ENCODE peak calls at places on chromosomes 3 and 15, in seven cellular contexts. One of them, this sample, is unnamed.
A peak's percentile ranks its signal among the peaks of the same experiment; 100 is the strongest.

GRCh38 chr3:188239035-188239434 is 85.1 kb downstream of the LPP start:
- DNase-seq in transverse colon: no peak
- DNase-seq in H1: no peak
- DNase-seq in esophagus muscularis mucosa: no peak
- DNase-seq in stomach: no peak
- DNase-seq in GM12878: no peak
- DNase-seq in upper lobe of left lung: no peak
- DNase-seq in this sample: no peak

GRCh38 chr15:60275624-60276023 is 122.2 kb downstream of the ANXA2 start:
- DNase-seq in transverse colon: no peak
- DNase-seq in H1: no peak
- DNase-seq in esophagus muscularis mucosa: no peak
- DNase-seq in stomach: no peak
- DNase-seq in GM12878: no peak
- DNase-seq in upper lobe of left lung: no peak
- DNase-seq in this sample: no peak

GRCh38 chr3:125398952-125399351 is 23.8 kb upstream of the ZNF148 start:
- DNase-seq in transverse colon: no peak
- DNase-seq in H1: no peak
- DNase-seq in esophagus muscularis mucosa: no peak
- DNase-seq in stomach: no peak
- DNase-seq in GM12878: no peak
- DNase-seq in upper lobe of left lung: no peak
- DNase-seq in this sample: no peak

GRCh38 chr15:51121118-51121517 is 26.4 kb upstream of the TNFAIP8L3 start:
- DNase-seq in transverse colon: no peak
- DNase-seq in H1: no peak
- DNase-seq in esophagus muscularis mucosa: no peak
- DNase-seq in stomach: no peak
- DNase-seq in GM12878: no peak
- DNase-seq in upper lobe of left lung: no peak
- DNase-seq in this sample: no peak

GRCh38 chr3:50352762-50353161 is 2.1 kb downstream of the CYB561D2 start:
- DNase-seq in transverse colon: no peak
- DNase-seq in H1: no peak
- DNase-seq in esophagus muscularis mucosa: no peak
- DNase-seq in stomach: no peak
- DNase-seq in GM12878: no peak
- DNase-seq in upper lobe of left lung: no peak
- DNase-seq in this sample: no peak

GRCh38 chr15:59160880-59161593 is 45.6 kb upstream of the LDHAL6B start:
- DNase-seq in transverse colon: no peak
- DNase-seq in H1: no peak
- DNase-seq in esophagus muscularis mucosa: no peak
- DNase-seq in stomach: no peak
- DNase-seq in GM12878: no peak
- DNase-seq in upper lobe of left lung: no peak
- DNase-seq in this sample: no peak

GRCh38 chr15:99635145-99635544 is 69.4 kb downstream of the MEF2A start:
- DNase-seq in transverse colon: no peak
- DNase-seq in H1: no peak
- DNase-seq in esophagus muscularis mucosa: no peak
- DNase-seq in stomach: no peak
- DNase-seq in GM12878: no peak
- DNase-seq in upper lobe of left lung: no peak
- DNase-seq in this sample: no peak

GRCh38 chr15:63044645-63045437 is 2.3 kb downstream of the TPM1 start:
- DNase-seq in transverse colon: no peak
- DNase-seq in H1: no peak
- DNase-seq in esophagus muscularis mucosa: no peak
- DNase-seq in stomach: no peak
- DNase-seq in GM12878: no peak
- DNase-seq in upper lobe of left lung: no peak
- DNase-seq in this sample: peak; percentile 87

GRCh38 chr3:112776000-112776399 is 70.7 kb downstream of the CD200R1L start:
- DNase-seq in transverse colon: no peak
- DNase-seq in H1: no peak
- DNase-seq in esophagus muscularis mucosa: no peak
- DNase-seq in stomach: no peak
- DNase-seq in GM12878: no peak
- DNase-seq in upper lobe of left lung: no peak
- DNase-seq in this sample: no peak

GRCh38 chr3:185317674-185318073 is 45.3 kb upstream of the MAP3K13 start:
- DNase-seq in transverse colon: no peak
- DNase-seq in H1: no peak
- DNase-seq in esophagus muscularis mucosa: no peak
- DNase-seq in stomach: no peak
- DNase-seq in GM12878: no peak
- DNase-seq in upper lobe of left lung: no peak
- DNase-seq in this sample: no peak

GRCh38 chr15:69783211-69783610 is 314.5 kb downstream of the TLE3 start:
- DNase-seq in transverse colon: no peak
- DNase-seq in H1: no peak
- DNase-seq in esophagus muscularis mucosa: no peak
- DNase-seq in stomach: no peak
- DNase-seq in GM12878: no peak
- DNase-seq in upper lobe of left lung: no peak
- DNase-seq in this sample: no peak

GRCh38 chr3:123798540-123798939 is 85.6 kb downstream of the MYLK start:
- DNase-seq in transverse colon: no peak
- DNase-seq in H1: no peak
- DNase-seq in esophagus muscularis mucosa: no peak
- DNase-seq in stomach: no peak
- DNase-seq in GM12878: no peak
- DNase-seq in upper lobe of left lung: no peak
- DNase-seq in this sample: no peak

GRCh38 chr3:50210510-50211367 is 5.7 kb downstream of the SLC38A3 start:
- DNase-seq in transverse colon: no peak
- DNase-seq in H1: no peak
- DNase-seq in esophagus muscularis mucosa: no peak
- DNase-seq in stomach: no peak
- DNase-seq in GM12878: no peak
- DNase-seq in upper lobe of left lung: no peak
- DNase-seq in this sample: no peak

GRCh38 chr3:185152433-185153169 is at the start of gene C3orf70:
- DNase-seq in transverse colon: peak; percentile 69
- DNase-seq in H1: no peak
- DNase-seq in esophagus muscularis mucosa: no peak
- DNase-seq in stomach: peak; percentile 60
- DNase-seq in GM12878: no peak
- DNase-seq in upper lobe of left lung: peak; percentile 32
- DNase-seq in this sample: peak; percentile 85

GRCh38 chr3:4107430-4107829 is 195.7 kb upstream of the SETMAR start:
- DNase-seq in transverse colon: no peak
- DNase-seq in H1: no peak
- DNase-seq in esophagus muscularis mucosa: no peak
- DNase-seq in stomach: no peak
- DNase-seq in GM12878: no peak
- DNase-seq in upper lobe of left lung: no peak
- DNase-seq in this sample: no peak

GRCh38 chr15:78162038-78162437 is 12.9 kb downstream of the IDH3A start:
- DNase-seq in transverse colon: no peak
- DNase-seq in H1: no peak
- DNase-seq in esophagus muscularis mucosa: no peak
- DNase-seq in stomach: no peak
- DNase-seq in GM12878: no peak
- DNase-seq in upper lobe of left lung: no peak
- DNase-seq in this sample: no peak

GRCh38 chr3:57160731-57161086 is 4.4 kb downstream of the IL17RD start:
- DNase-seq in transverse colon: no peak
- DNase-seq in H1: peak; percentile 56
- DNase-seq in esophagus muscularis mucosa: no peak
- DNase-seq in stomach: no peak
- DNase-seq in GM12878: no peak
- DNase-seq in upper lobe of left lung: no peak
- DNase-seq in this sample: no peak

GRCh38 chr3:23320586-23321570 is 117.8 kb downstream of the UBE2E2 start:
- DNase-seq in transverse colon: no peak
- DNase-seq in H1: no peak
- DNase-seq in esophagus muscularis mucosa: no peak
- DNase-seq in stomach: no peak
- DNase-seq in GM12878: no peak
- DNase-seq in upper lobe of left lung: no peak
- DNase-seq in this sample: no peak

DNA sequence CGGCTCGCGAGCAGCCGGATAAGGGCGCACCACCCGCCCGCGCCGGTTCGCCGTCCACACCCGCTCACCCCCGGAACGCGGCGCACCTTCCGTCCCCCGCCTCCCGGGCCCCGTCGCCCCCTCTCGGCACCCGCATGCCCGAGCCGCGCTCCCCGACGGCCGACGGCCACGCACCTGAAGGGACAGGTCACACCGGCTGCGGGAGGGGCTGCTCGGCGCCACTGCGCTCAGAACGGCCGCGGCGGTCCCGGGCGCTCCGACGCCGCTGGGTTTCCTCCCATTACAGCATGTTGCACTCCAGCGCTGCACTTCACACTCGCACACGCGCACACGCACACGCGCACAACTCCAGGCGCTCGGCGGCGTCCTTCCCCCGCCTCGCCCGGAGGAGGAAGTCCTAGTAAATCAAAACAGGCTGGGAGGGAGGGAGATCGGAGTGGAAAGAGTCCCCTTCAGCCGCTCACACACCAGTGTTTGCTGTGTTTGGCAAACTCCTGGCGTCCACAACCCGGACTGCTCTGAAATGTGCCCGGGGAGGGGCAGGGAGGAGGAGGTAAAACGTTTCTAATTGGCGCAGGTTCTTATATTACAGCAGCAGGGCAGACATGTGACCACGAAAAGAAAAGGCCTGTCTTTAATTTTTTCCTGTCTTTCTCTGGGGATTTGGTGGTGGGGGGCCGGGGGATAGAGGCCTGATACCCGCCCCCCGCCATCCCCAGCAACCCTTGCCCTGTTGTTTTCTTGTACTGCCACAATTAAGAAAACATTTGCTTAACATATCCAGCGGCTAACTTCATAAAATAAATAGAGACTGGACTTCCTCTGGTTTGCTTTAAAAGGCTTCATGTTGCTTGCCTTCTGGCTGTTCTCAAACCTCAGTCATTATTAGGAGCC is 76.8 kb upstream of the VGLL4 start:
- DNase-seq in transverse colon: peak; percentile 87
- DNase-seq in H1: peak; percentile 7
- DNase-seq in esophagus muscularis mucosa: no peak
- DNase-seq in stomach: peak; percentile 82
- DNase-seq in GM12878: no peak
- DNase-seq in upper lobe of left lung: peak; percentile 80
- DNase-seq in this sample: peak; percentile 88
- TF ChIP-seq POLR2AphosphoS5 in transverse colon: peak; percentile 83
- TF ChIP-seq POLR2AphosphoS5 in H1: no peak
- TF ChIP-seq POLR2AphosphoS5 in esophagus muscularis mucosa: peak; percentile 82
- TF ChIP-seq POLR2AphosphoS5 in stomach: peak; percentile 89
- TF ChIP-seq POLR2AphosphoS5 in GM12878: no peak
- TF ChIP-seq POLR2AphosphoS5 in upper lobe of left lung: peak; percentile 69
- TF ChIP-seq POLR2AphosphoS5 in this sample: peak; percentile 70

GRCh38 chr3:150467381-150467780 is 59.3 kb downstream of the TSC22D2 start:
- DNase-seq in transverse colon: no peak
- DNase-seq in H1: no peak
- DNase-seq in esophagus muscularis mucosa: no peak
- DNase-seq in stomach: no peak
- DNase-seq in GM12878: no peak
- DNase-seq in upper lobe of left lung: no peak
- DNase-seq in this sample: no peak
- TF ChIP-seq EP300 in transverse colon: no peak
- TF ChIP-seq EP300 in H1: no peak
- TF ChIP-seq EP300 in esophagus muscularis mucosa: no peak
- TF ChIP-seq EP300 in stomach: no peak
- TF ChIP-seq EP300 in GM12878: no peak
- TF ChIP-seq EP300 in upper lobe of left lung: no peak
- TF ChIP-seq EP300 in this sample: no peak

DNA sequence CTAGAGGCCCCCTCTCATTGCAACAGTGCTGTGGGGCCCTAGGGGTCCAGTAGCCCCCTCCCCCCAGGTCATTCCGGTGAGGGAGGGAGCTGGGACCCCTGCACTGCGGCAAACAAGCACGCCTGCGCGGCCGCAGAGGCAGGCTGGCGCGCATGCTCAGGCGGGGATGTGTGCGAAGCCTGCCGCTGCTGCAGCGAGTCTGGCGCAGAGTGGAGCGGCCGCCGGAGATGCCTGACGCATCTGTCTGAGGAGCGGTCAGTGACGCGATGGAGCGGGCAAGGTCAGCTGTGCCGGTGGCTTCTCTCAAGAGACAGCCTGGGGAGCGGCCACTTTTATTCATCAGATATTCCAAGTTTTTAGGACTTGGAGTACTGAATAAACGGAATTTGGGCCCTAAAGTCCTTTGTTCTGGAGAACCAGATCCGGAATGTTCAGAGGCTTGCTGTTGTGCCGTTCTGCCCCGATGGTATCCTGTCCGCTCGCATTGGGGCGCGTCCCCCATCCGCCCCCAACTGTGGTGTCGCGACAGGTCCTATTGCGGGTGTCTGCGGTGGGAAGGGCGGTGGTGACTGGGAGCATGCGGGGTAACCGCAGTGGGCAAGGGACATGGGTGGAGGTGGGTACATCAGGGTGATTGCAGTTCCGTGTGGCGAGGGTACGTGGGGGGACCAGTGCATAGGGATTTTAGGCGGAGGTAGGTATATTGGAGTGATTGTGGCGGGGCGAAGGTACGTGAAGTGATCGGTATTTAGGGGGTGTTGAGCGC is at the start of the genes SNRPN and SNURF:
- DNase-seq in transverse colon: peak; percentile 76
- DNase-seq in H1: peak; percentile 62
- DNase-seq in esophagus muscularis mucosa: no peak
- DNase-seq in stomach: peak; percentile 77
- DNase-seq in GM12878: peak; percentile 11
- DNase-seq in upper lobe of left lung: peak; percentile 76
- DNase-seq in this sample: peak; percentile 91
- TF ChIP-seq POLR2A in transverse colon: peak; percentile 76
- TF ChIP-seq POLR2A in H1: peak; percentile 79
- TF ChIP-seq POLR2A in esophagus muscularis mucosa: peak; percentile 64
- TF ChIP-seq POLR2A in stomach: peak; percentile 49
- TF ChIP-seq POLR2A in GM12878: peak; percentile 96
- TF ChIP-seq POLR2A in upper lobe of left lung: peak; percentile 84
- TF ChIP-seq POLR2A in this sample: peak; percentile 55

GRCh38 chr3:156633335-156633734 is 41.1 kb upstream of the TIPARP start:
- DNase-seq in transverse colon: no peak
- DNase-seq in H1: no peak
- DNase-seq in esophagus muscularis mucosa: no peak
- DNase-seq in stomach: no peak
- DNase-seq in GM12878: no peak
- DNase-seq in upper lobe of left lung: peak; percentile 70
- DNase-seq in this sample: no peak
- TF ChIP-seq POLR2AphosphoS5 in transverse colon: no peak
- TF ChIP-seq POLR2AphosphoS5 in H1: no peak
- TF ChIP-seq POLR2AphosphoS5 in esophagus muscularis mucosa: no peak
- TF ChIP-seq POLR2AphosphoS5 in stomach: no peak
- TF ChIP-seq POLR2AphosphoS5 in GM12878: no peak
- TF ChIP-seq POLR2AphosphoS5 in upper lobe of left lung: peak; percentile 19
- TF ChIP-seq POLR2AphosphoS5 in this sample: no peak